ENCODE peak calls at places on chromosomes 1 and 21, in seven cellular contexts. K, O, C, Y, W, A and V are unnamed samples.

GRCh38 chr1:53303175-53303574 is 24.7 kb downstream of the LRP8 start:
- DNase-seq in W (no peak), Y (no peak), O (peak), A (no peak), K (no peak), C (no peak), V (no peak)

GRCh38 chr1:206706298-206706791 is 21.6 kb downstream of the MAPKAPK2 start:
- DNase-seq in K (no peak), C (no peak), O (peak), W (peak), Y (peak), A (no peak), V (no peak)

GRCh38 chr1:145916745-145917144 is 1.8 kb downstream of the PEX11B start:
- DNase-seq in Y (no peak), W (no peak), O (no peak), K (no peak), C (no peak), A (no peak), V (no peak)

GRCh38 chr1:94924967-94925366 is 1.9 kb downstream of the CNN3 start:
- DNase-seq in W (no peak), A (no peak), C (no peak), K (no peak), O (no peak), Y (no peak), V (no peak)

GRCh38 chr21:32336711-32337110 is 38.1 kb downstream of the MRAP start:
- DNase-seq in O (no peak), C (no peak), K (no peak), Y (no peak), W (no peak), A (no peak), V (no peak)

GRCh38 chr1:182205378-182206022 is 144.0 kb upstream of the ZNF648 start:
- DNase-seq in A (peak), K (no peak), C (no peak), O (no peak), W (no peak), Y (no peak), V (no peak)

GRCh38 chr21:45886610-45887026 is 95.0 kb upstream of the COL6A1 start:
- DNase-seq in A (no peak), W (peak), C (no peak), Y (no peak), K (no peak), O (no peak), V (no peak)

GRCh38 chr1:72892461-72892860 is 610.1 kb upstream of the NEGR1 start:
- DNase-seq in Y (no peak), K (no peak), O (no peak), C (no peak), A (no peak), W (no peak), V (no peak)

GRCh38 chr1:166999090-166999489 is 10.0 kb downstream of the MAEL start:
- DNase-seq in O (no peak), Y (no peak), A (no peak), K (no peak), W (no peak), C (no peak), V (no peak)